ENCODE peak calls at places on chromosomes 4 and X, in five cellular contexts. E, G, V, X and I are unnamed samples. For H3K4me1 and H3K27me3, the result is how much of the 10 kb centered on the place peaks cover.

GRCh38 chr4:7661066-7661748 is 226.5 kb upstream of the PSAPL1 start:
- DNase-seq in E (no peak), G (no peak), V (no peak), X (no peak), I (no peak)

GRCh38 chr4:138911903-138912713 is 103.5 kb upstream of the NOCT start:
- DNase-seq in E (no peak), G (peak), V (peak), X (no peak), I (no peak)

GRCh38 chr4:98682719-98683118 is 24.3 kb upstream of the TSPAN5 start:
- DNase-seq in E (no peak), G (peak), V (no peak), X (no peak), I (no peak)

GRCh38 chr4:119697887-119698393 is 69.3 kb upstream of the PDE5A start:
- DNase-seq in E (no peak), G (no peak), V (no peak), X (no peak), I (no peak)

GRCh38 chr4:150938873-150939499 is 76.1 kb downstream of the LRBA start:
- DNase-seq in E (no peak), G (no peak), V (no peak), X (no peak), I (no peak)

GRCh38 chr4:73315091-73315490 is 56.5 kb upstream of the ANKRD17 start:
- DNase-seq in E (no peak), G (peak), V (no peak), X (no peak), I (no peak)

GRCh38 chrX:9907645-9908387 is 59.3 kb upstream of the CLDN34 start:
- DNase-seq in E (no peak), G (peak), V (no peak), X (no peak), I (no peak)

GRCh38 chr4:39502034-39502658 is 25.1 kb downstream of the UGDH start:
- DNase-seq in E (no peak), G (peak), V (no peak), X (no peak), I (no peak)

GRCh38 chrX:118552501-118552900 is 56.9 kb downstream of the DOCK11 start:
- DNase-seq in E (peak), G (peak), V (no peak), X (no peak), I (no peak)

GRCh38 chr4:100869266-100869665 is 351.4 kb upstream of the EMCN start:
- DNase-seq in E (no peak), G (no peak), V (no peak), X (no peak), I (no peak)

GRCh38 chr4:138051157-138051556 is 191.0 kb downstream of the SLC7A11 start:
- DNase-seq in E (no peak), G (peak), V (no peak), X (no peak), I (no peak)

GRCh38 chrX:118338930-118339329 is 7.0 kb upstream of the WDR44 start:
- DNase-seq in E (no peak), G (no peak), V (no peak), X (no peak), I (no peak)

GRCh38 chr4:100428051-100428450 is 89.8 kb downstream of the EMCN start:
- DNase-seq in E (no peak), G (peak), V (no peak), X (no peak), I (no peak)

GRCh38 chr4:132101526-132101925 is 1047.6 kb upstream of the PCDH10 start:
- DNase-seq in E (no peak), G (no peak), V (no peak), X (no peak), I (no peak)

GRCh38 chr4:8110071-8110986 is 48.3 kb downstream of the ABLIM2 start:
- DNase-seq in E (no peak), G (peak), V (no peak), X (peak), I (peak)

DNA sequence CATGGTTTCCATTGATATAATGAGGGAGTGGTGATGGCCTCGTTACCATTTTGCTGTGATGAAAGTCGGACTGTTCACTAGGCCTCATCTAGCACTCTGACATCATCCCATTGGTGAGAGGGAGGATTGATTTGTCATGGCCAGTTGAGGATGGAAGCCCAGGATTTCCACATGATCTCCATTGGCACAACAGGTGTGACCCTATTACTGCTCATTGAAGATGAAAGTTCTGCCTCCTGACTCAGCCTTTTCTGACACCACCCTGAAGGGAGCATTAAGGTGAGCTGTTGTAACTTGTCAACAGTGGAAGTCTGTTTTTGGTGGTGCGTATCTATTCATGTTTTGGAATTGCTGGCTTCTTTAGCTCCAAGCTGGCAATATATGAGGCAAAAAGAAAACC is 144.2 kb downstream of the PABPC4L start:
- DNase-seq in E (no peak), G (no peak), V (no peak), X (no peak), I (no peak)
- H3K4me3 ChIP-seq in E (no peak), G (no peak), V (no peak), X (no peak), I (no peak)

DNA sequence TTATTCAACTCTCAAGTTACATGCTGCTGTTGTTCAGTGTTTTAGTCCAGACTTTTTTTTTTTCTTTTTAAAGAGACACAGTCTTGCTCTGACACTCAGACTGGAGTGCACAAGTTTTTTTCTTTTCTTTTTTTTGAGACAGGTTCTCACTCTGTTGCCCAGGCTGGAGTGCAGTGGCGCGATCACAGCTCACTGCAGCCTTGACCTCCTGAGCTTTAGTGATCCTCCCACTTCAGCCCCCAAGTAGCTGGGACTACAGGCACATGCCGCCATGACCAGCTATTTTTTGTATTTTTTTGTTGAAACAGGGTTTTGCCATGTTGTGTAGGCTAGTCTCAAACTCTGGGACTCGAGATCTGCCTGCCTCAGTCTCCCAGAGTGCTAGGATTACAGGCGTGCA is 11.9 kb downstream of the ADD1 start:
- DNase-seq in E (no peak), G (no peak), V (no peak), X (no peak), I (no peak)
- H3K4me1 ChIP-seq in E (under half), G (under half), V (half or more), X (under half), I (under half)

GRCh38 chr4:140757220-140757607 is 1.0 kb upstream of the TBC1D9 start:
- DNase-seq in E (no peak), G (no peak), V (no peak), X (no peak), I (no peak)

GRCh38 chr4:140752669-140753068 is 3.5 kb downstream of the TBC1D9 start:
- DNase-seq in E (no peak), G (no peak), V (no peak), X (no peak), I (no peak)

GRCh38 chr4:140755811-140756291 is 334 bp downstream of the TBC1D9 start:
- DNase-seq in E (peak), G (no peak), V (peak), X (peak), I (no peak)

GRCh38 chr4:140754918-140755810 is 1.0 kb downstream of the TBC1D9 start:
- DNase-seq in E (no peak), G (peak), V (no peak), X (peak), I (no peak)

DNA sequence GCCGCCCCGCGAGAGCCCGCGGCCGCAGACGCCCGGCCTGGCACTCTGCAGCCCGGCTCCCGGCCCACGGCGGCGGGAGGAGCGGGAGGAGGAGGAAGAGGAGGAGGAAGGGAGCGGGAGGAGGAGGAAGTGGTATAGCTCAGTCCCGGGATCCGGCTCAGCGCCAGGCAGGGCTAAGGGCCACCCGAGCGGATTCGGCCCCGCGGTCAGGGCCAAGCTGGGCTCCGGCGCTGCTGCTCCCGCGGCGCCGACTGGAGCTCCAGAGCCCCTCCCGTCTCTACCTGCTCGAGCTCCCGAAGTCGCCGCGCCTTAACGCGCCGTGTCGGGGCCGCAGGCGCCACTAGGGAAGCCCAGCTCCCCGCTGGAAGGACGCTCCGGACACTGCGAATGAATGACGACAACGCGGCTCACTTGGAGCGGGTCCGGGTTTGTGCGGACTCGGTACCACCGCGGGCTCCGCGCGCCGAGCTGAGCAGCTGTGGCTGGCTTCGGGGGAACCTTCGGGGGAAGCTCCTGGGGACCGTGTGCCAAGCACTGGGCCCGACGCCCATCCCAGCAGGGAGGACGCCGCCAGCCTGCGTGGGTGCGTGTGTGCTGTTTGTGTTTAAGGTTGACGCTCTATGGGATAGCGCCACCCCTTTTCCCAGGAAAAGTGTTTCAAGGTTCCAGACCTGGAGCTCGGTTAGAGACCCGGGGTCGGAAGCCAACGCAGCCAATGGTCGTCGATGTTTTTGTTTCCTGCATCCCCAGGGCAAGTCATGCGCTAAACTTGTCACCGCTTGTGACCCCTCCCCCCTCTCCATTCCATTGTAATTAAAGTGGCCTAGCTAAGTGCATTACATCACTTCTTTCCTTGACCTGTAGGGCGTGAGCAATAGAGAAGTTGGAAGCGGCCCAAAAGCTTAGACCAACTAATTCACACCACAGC is at the start of gene TBC1D9:
- DNase-seq in E (peak), G (peak), V (peak), X (peak), I (peak)
- H3K27me3 ChIP-seq in E (under half), G (under half), V (under half), X (half or more), I (under half)

GRCh38 chr4:140252742-140253555 is 99.0 kb upstream of the MAML3 start:
- DNase-seq in E (no peak), G (peak), V (peak), X (peak), I (no peak)
- H3K4me3 ChIP-seq in E (peak), G (peak), V (peak), X (peak), I (peak)

GRCh38 chr4:23889814-23890269 is at the start of gene PPARGC1A:
- DNase-seq in E (peak), G (no peak), V (peak), X (peak), I (no peak)

GRCh38 chr4:23888421-23889319 is 1.2 kb downstream of the PPARGC1A start:
- DNase-seq in E (no peak), G (no peak), V (no peak), X (peak), I (no peak)

GRCh38 chr4:23889368-23889767 is 479 bp downstream of the PPARGC1A start:
- DNase-seq in E (no peak), G (no peak), V (no peak), X (no peak), I (no peak)

GRCh38 chr4:23887173-23887572 is 2.7 kb downstream of the PPARGC1A start:
- DNase-seq in E (no peak), G (no peak), V (no peak), X (no peak), I (no peak)

DNA sequence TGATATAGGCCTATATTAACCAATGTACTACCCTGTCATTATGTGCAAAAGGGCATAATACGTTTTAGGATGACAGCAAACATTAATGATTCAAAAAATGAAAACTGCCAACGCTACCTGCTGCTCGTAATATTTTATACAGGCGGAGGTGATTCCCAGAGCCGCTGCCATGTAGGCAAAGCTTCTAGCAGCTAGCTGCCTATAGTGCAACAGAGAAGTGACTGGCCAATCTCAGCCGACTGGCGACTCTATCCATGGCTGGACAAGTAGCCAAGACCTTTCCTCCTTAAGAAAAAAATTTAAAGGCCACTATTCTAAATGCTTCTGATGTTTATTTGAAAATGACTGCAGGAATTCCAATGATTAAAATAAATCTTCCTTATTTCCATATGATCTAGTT is 1.9 kb downstream of the PPARGC1A start:
- DNase-seq in E (no peak), G (no peak), V (peak), X (no peak), I (no peak)
- H3K4me1 ChIP-seq in E (under half), G (under half), V (under half), X (half or more), I (under half)

GRCh38 chrX:48736878-48737212 is 24.7 kb upstream of the GLOD5 start:
- DNase-seq in E (no peak), G (no peak), V (no peak), X (no peak), I (no peak)

GRCh38 chrX:48737213-48737938 is 24.2 kb upstream of the GLOD5 start:
- DNase-seq in E (peak), G (peak), V (peak), X (peak), I (peak)

GRCh38 chrX:48737940-48738339 is 23.6 kb upstream of the GLOD5 start:
- DNase-seq in E (no peak), G (no peak), V (no peak), X (no peak), I (no peak)

GRCh38 chrX:48745222-48745621 is 16.3 kb upstream of the GLOD5 start:
- DNase-seq in E (no peak), G (no peak), V (no peak), X (no peak), I (no peak)

GRCh38 chrX:48741834-48742233 is 19.7 kb upstream of the GLOD5 start:
- DNase-seq in E (no peak), G (no peak), V (no peak), X (no peak), I (no peak)
- H3K27me3 ChIP-seq in E (under half), G (under half), V (under half), X (under half), I (under half)